ENCODE peak calls at places on chromosomes 5 and 9, in eight cellular contexts. K, W, Y, T, L, X, V and O are unnamed samples.

GRCh38 chr9:90847971-90848370 is 46.4 kb downstream of the SYK start:
- DNase-seq in X (no peak), L (no peak), V (no peak), K (no peak), T (no peak), Y (no peak), W (no peak), O (no peak)

GRCh38 chr5:132184588-132184987 is 43.1 kb downstream of the P4HA2 start:
- DNase-seq in K (no peak), L (no peak), T (no peak), Y (no peak), V (no peak), W (no peak), X (no peak), O (no peak)

GRCh38 chr5:20360243-20360642 is 372.2 kb upstream of the CDH18 start:
- DNase-seq in W (no peak), X (no peak), Y (no peak), T (no peak), K (no peak), V (no peak), L (no peak), O (no peak)

GRCh38 chr9:32128546-32128945 is 255.9 kb upstream of the ACO1 start:
- DNase-seq in L (no peak), V (no peak), W (no peak), T (no peak), Y (no peak), X (no peak), K (no peak), O (no peak)

GRCh38 chr5:68288756-68289134 is 73.2 kb downstream of the PIK3R1 start:
- DNase-seq in Y (no peak), K (no peak), L (peak; percentile 18), W (no peak), T (no peak), X (no peak), V (no peak), O (no peak)

GRCh38 chr9:135332979-135333748 is 146.4 kb upstream of the PPP1R26 start:
- DNase-seq in T (no peak), Y (no peak), K (no peak), L (no peak), W (no peak), X (no peak), V (no peak), O (no peak)

GRCh38 chr9:134322781-134323241 is 3.4 kb upstream of the RXRA start:
- DNase-seq in T (peak; percentile 60), W (no peak), K (no peak), V (peak; percentile 64), X (no peak), Y (no peak), L (peak; percentile 6), O (no peak)

GRCh38 chr5:166165600-166165999 is 2125.8 kb upstream of the WWC1 start:
- DNase-seq in L (no peak), Y (no peak), V (no peak), X (no peak), W (no peak), K (no peak), T (no peak), O (no peak)

GRCh38 chr5:38497946-38498345 is 58.5 kb downstream of the LIFR start:
- DNase-seq in T (no peak), L (no peak), W (peak; percentile 24), X (no peak), V (no peak), Y (no peak), K (peak; percentile 43), O (peak; percentile 53)

GRCh38 chr9:111414406-111414805 is 69.8 kb downstream of the ECPAS start:
- DNase-seq in X (no peak), V (no peak), W (no peak), T (no peak), L (no peak), K (no peak), Y (no peak), O (no peak)

GRCh38 chr5:143029293-143029692 is 259.1 kb downstream of the ARHGAP26 start:
- DNase-seq in W (no peak), Y (no peak), X (no peak), K (no peak), V (no peak), L (no peak), T (no peak), O (no peak)

GRCh38 chr9:124532897-124533296 is 25.7 kb upstream of the NR5A1 start:
- DNase-seq in X (no peak), L (no peak), Y (no peak), K (no peak), W (no peak), T (no peak), V (no peak), O (no peak)

GRCh38 chr9:113484258-113484730 is 20.8 kb downstream of the RGS3 start:
- DNase-seq in W (no peak), L (peak; percentile 77), K (no peak), T (peak; percentile 47), V (no peak), X (no peak), Y (no peak), O (no peak)

GRCh38 chr9:123339666-123340414 is 16.2 kb upstream of the CRB2 start:
- DNase-seq in W (peak; percentile 40), T (no peak), L (no peak), K (peak; percentile 20), V (no peak), X (no peak), Y (no peak), O (no peak)

GRCh38 chr9:137797206-137798120 is 80.1 kb upstream of the CACNA1B start:
- DNase-seq in W (no peak), K (no peak), V (no peak), L (no peak), Y (no peak), T (no peak), X (no peak), O (no peak)

GRCh38 chr9:27771803-27772545 is 198.7 kb upstream of the C9orf72 start:
- DNase-seq in V (no peak), L (no peak), X (no peak), K (peak; percentile 86), Y (no peak), W (peak; percentile 46), T (no peak), O (no peak)

GRCh38 chr9:26326473-26327044 is 566.0 kb downstream of the CAAP1 start:
- DNase-seq in X (no peak), T (no peak), V (no peak), W (peak; percentile 57), Y (no peak), L (no peak), K (peak; percentile 84), O (peak; percentile 68)

GRCh38 chr9:136722093-136722968 is 10.0 kb downstream of the DIPK1B start:
- DNase-seq in Y (no peak), X (no peak), L (no peak), V (no peak), K (no peak), T (no peak), W (no peak), O (no peak)

GRCh38 chr9:107029146-107029545 is 166.2 kb downstream of the ZNF462 start:
- DNase-seq in K (no peak), Y (no peak), X (no peak), W (no peak), T (no peak), V (no peak), L (no peak), O (no peak)

GRCh38 chr9:16475257-16475656 is 395.2 kb downstream of the BNC2 start:
- DNase-seq in V (no peak), W (no peak), T (no peak), L (no peak), Y (no peak), X (no peak), K (no peak), O (no peak)

GRCh38 chr9:89676281-89676680 is 71.5 kb downstream of the GADD45G start:
- DNase-seq in T (no peak), V (no peak), X (peak; percentile 78), L (peak; percentile 75), K (no peak), Y (no peak), W (no peak), O (no peak)

GRCh38 chr9:132141948-132142594 is 19.8 kb upstream of the NTNG2 start:
- DNase-seq in T (no peak), V (no peak), W (no peak), X (no peak), K (no peak), L (no peak), Y (no peak), O (no peak)
- H3K4me3 ChIP-seq in T (peak overlapping the region; percentile 33), V (peak overlapping the region; percentile 8), W (no peak overlapping the region), X (no peak overlapping the region), K (no peak overlapping the region), L (peak overlapping the region; percentile 49), Y (peak overlapping the region; percentile 37), O (no peak overlapping the region)

DNA sequence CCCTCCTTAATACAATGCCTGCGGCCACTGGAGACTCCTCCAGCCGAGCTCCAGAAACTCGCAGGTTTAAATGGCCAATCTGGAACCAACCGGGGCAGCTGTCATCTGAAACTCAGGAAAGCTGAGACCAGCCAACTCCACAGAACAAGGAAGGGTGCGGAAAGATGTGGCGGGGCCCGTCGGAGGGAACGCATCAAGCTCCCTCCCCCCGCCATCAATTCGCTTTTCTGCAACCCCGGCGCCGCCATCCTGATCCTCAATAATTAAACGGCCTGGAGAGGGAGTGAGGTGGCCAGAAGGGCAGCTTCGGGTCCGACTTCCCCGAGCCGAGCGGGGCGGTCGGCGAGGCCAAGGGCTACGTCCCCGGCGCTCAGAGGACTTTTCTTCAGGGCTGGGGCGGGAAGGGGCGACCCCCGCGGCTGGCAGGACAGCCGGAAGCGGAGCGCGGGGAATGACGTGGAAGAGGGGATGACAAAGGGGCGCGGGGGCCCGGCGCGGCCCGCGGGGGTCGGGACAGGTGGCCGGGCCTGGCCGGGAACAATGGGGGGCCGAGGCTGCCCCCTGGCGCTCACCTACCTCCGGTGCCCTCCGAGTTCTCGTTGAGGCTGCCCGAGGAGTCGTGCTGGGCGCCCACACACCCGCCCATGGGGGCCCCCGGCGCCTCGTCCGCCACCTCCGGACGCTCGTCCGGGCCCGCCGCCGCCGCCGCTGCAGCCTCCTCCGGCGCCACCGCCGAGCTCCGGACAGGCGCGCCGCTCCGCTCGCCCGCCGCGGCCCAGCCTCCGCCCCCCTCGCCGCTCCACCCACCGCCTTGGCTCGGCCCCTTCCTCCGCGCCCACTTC is at the start of gene UBTD2:
- DNase-seq in K (peak; percentile 67), T (peak; percentile 82), W (peak; percentile 77), X (peak; percentile 83), V (peak; percentile 96), L (peak; percentile 88), Y (peak; percentile 67), O (peak; percentile 74)
- TF ChIP-seq CTCF in K (peak; percentile 27), T (peak; percentile 33), W (peak; percentile 35), X (no peak), V (peak; percentile 38), L (peak; percentile 67), Y (peak; percentile 47), O (peak; percentile 34)

GRCh38 chr5:5667136-5667554 is 244.7 kb downstream of the ICE1 start:
- DNase-seq in V (no peak), X (no peak), Y (no peak), T (no peak), W (no peak), K (no peak), L (no peak), O (no peak)
- H3K4me3 ChIP-seq in V (no peak overlapping the region), X (no peak overlapping the region), Y (no peak overlapping the region), T (no peak overlapping the region), W (no peak overlapping the region), K (no peak overlapping the region), L (no peak overlapping the region), O (no peak overlapping the region)

DNA sequence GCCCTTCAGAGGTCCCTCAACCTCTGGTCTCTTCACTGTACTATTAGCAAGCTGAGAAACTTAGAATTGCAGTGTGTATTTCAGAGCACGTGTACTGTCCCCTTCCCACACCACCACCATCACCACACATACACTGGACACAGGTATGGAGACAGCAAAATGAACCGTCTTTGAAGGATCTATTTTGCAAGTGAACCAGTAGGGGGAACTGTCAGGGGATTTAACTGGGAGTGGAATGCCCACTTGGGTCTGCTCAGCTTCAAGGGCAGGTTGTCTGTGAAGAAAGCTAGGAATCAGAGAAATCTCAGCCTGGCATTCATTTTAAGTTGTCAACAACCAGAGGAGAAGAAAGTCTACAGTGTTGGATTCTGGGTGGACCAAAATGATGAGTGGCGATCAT is 147.0 kb downstream of the DCP2 start:
- DNase-seq in Y (no peak), L (no peak), K (peak; percentile 6), T (no peak), X (no peak), V (no peak), W (no peak), O (no peak)
- TF ChIP-seq CTCF in Y (no peak), L (peak; percentile 25), K (peak; percentile 5), T (no peak), X (no peak), V (no peak), W (peak; percentile 13), O (peak; percentile 5)